ENCODE peak calls at places on chromosomes 2 and 18, in nine cellular contexts. B is LoVo; R is activated CD4-positive, alpha-beta T cell treated with anti-CD3 and anti-CD28 coated beads, Interleukin-2, amount 50 U/mL, for 4 hours; V is SW480; S is stomach; C is GM04504; T is hypothalamus; Y is cardiac fibroblast; G is mammary epithelial cell. W is an unnamed sample.

GRCh38 chr18:3584266-3584665 is 134.3 kb downstream of the TGIF1 start:
- DNase-seq in B (no peak), R (no peak), V (no peak), S (no peak), C (no peak), T (no peak), Y (no peak), G (peak), W (no peak)

GRCh38 chr2:46835520-46835919 is 80.1 kb downstream of the MCFD2 start:
- DNase-seq in B (no peak), R (no peak), V (no peak), S (no peak), C (no peak), T (no peak), Y (no peak), G (no peak), W (no peak)

GRCh38 chr2:74919827-74920226 is 38.6 kb upstream of the POLE4 start:
- DNase-seq in B (peak), R (peak), V (peak), S (peak), C (no peak), T (peak), Y (peak), G (peak), W (peak)

GRCh38 chr2:45494275-45494977 is 116.6 kb downstream of the SRBD1 start:
- DNase-seq in B (peak), R (no peak), V (peak), S (no peak), C (peak), T (no peak), Y (peak), G (peak), W (no peak)

GRCh38 chr2:158755310-158755709 is 39.8 kb upstream of the DAPL1 start:
- DNase-seq in B (no peak), R (no peak), V (peak), S (no peak), C (no peak), T (no peak), Y (no peak), G (peak), W (no peak)

GRCh38 chr2:28463893-28464292 is 32.0 kb upstream of the PLB1 start:
- DNase-seq in B (no peak), R (no peak), V (no peak), S (no peak), C (no peak), T (no peak), Y (peak), G (no peak), W (no peak)

GRCh38 chr2:68709421-68709911 is 25.1 kb upstream of the ARHGAP25 start:
- DNase-seq in B (peak), R (no peak), V (peak), S (no peak), C (peak), T (no peak), Y (peak), G (peak), W (no peak)

GRCh38 chr18:62450546-62451395 is 72.1 kb upstream of the ZCCHC2 start:
- DNase-seq in B (peak), R (no peak), V (peak), S (peak), C (peak), T (no peak), Y (peak), G (peak), W (peak)

GRCh38 chr2:241797441-241798080 is 11.4 kb upstream of the NEU4 start:
- DNase-seq in B (no peak), R (no peak), V (no peak), S (no peak), C (no peak), T (no peak), Y (no peak), G (no peak), W (no peak)

GRCh38 chr2:26574900-26575560 is 66.1 kb downstream of the CIB4 start:
- DNase-seq in B (no peak), R (no peak), V (no peak), S (no peak), C (no peak), T (no peak), Y (no peak), G (no peak), W (no peak)

GRCh38 chr2:3571284-3571683 is 3.8 kb upstream of the RPS7 start:
- DNase-seq in B (no peak), R (no peak), V (peak), S (no peak), C (no peak), T (no peak), Y (no peak), G (peak), W (no peak)

GRCh38 chr2:3159801-3160545 is 217.6 kb downstream of the EIPR1 start:
- DNase-seq in B (no peak), R (no peak), V (no peak), S (no peak), C (no peak), T (no peak), Y (no peak), G (no peak), W (no peak)

GRCh38 chr2:29700560-29700959 is 220.8 kb downstream of the ALK start:
- DNase-seq in B (no peak), R (no peak), V (peak), S (no peak), C (no peak), T (no peak), Y (no peak), G (peak), W (no peak)

GRCh38 chr2:129347486-129348217 is 631.8 kb upstream of the RAB6C start:
- DNase-seq in B (no peak), R (no peak), V (no peak), S (no peak), C (no peak), T (no peak), Y (no peak), G (no peak), W (no peak)

GRCh38 chr2:23377772-23378171 is 7.2 kb upstream of the KLHL29 start:
- DNase-seq in B (peak), R (no peak), V (no peak), S (no peak), C (no peak), T (no peak), Y (no peak), G (peak), W (no peak)

GRCh38 chr2:213149949-213150314 is 1.5 kb downstream of the IKZF2 start:
- DNase-seq in B (no peak), R (no peak), V (no peak), S (no peak), C (no peak), T (no peak), Y (no peak), G (no peak), W (no peak)

GRCh38 chr2:32825291-32825712 is 121.5 kb upstream of the LTBP1 start:
- DNase-seq in B (peak), R (no peak), V (no peak), S (no peak), C (no peak), T (no peak), Y (peak), G (peak), W (no peak)

GRCh38 chr2:166593403-166593802 is 99.4 kb upstream of the SCN7A start:
- DNase-seq in B (no peak), R (no peak), V (no peak), S (no peak), C (no peak), T (no peak), Y (peak), G (peak), W (no peak)

GRCh38 chr2:141331127-141331526 is 799.7 kb downstream of the LRP1B start:
- DNase-seq in B (no peak), R (no peak), V (peak), S (no peak), C (peak), T (no peak), Y (peak), G (peak), W (no peak)

GRCh38 chr2:225402200-225402776 is 2.8 kb downstream of the NYAP2 start:
- DNase-seq in B (no peak), R (no peak), V (no peak), S (no peak), C (no peak), T (no peak), Y (no peak), G (no peak), W (no peak)

GRCh38 chr18:49813071-49813320 is 337 bp downstream of the ACAA2 start:
- DNase-seq in B (peak), R (no peak), V (peak), S (peak), C (peak), T (peak), Y (peak), G (peak), W (peak)

GRCh38 chr18:25898965-25899364 is 191.4 kb downstream of the SS18 start:
- DNase-seq in B (no peak), R (no peak), V (no peak), S (no peak), C (no peak), T (no peak), Y (no peak), G (no peak), W (no peak)

GRCh38 chr2:28624798-28625701 is 126.6 kb upstream of the PPP1CB start:
- DNase-seq in B (no peak), R (peak), V (peak), S (peak), C (no peak), T (no peak), Y (peak), G (no peak), W (no peak)

GRCh38 chr2:49261791-49262190 is 107.5 kb upstream of the FSHR start:
- DNase-seq in B (no peak), R (no peak), V (no peak), S (no peak), C (no peak), T (no peak), Y (no peak), G (no peak), W (no peak)

GRCh38 chr2:30920511-30920910 is 113.3 kb upstream of the CAPN13 start:
- DNase-seq in B (no peak), R (no peak), V (no peak), S (no peak), C (no peak), T (no peak), Y (no peak), G (no peak), W (no peak)

GRCh38 chr2:27493948-27494283 is 1.1 kb downstream of the FNDC4 start:
- DNase-seq in B (no peak), R (no peak), V (no peak), S (no peak), C (no peak), T (no peak), Y (no peak), G (no peak), W (peak)

GRCh38 chr2:200444530-200444929 is 65.3 kb downstream of the KCTD18 start:
- DNase-seq in B (no peak), R (no peak), V (no peak), S (no peak), C (no peak), T (no peak), Y (no peak), G (no peak), W (peak)

GRCh38 chr2:99810241-99810640 is 320.4 kb upstream of the REV1 start:
- DNase-seq in B (no peak), R (no peak), V (peak), S (no peak), C (no peak), T (no peak), Y (no peak), G (no peak), W (no peak)

GRCh38 chr2:216222650-216223352 is 113.7 kb downstream of the XRCC5 start:
- DNase-seq in B (no peak), R (no peak), V (no peak), S (no peak), C (no peak), T (no peak), Y (peak), G (peak), W (no peak)

GRCh38 chr2:112332123-112332696 is 56.8 kb downstream of the ZC3H6 start:
- DNase-seq in B (no peak), R (no peak), V (no peak), S (no peak), C (no peak), T (no peak), Y (no peak), G (no peak), W (no peak)

GRCh38 chr2:150917956-150918713 is 343.5 kb downstream of the RBM43 start:
- DNase-seq in B (no peak), R (no peak), V (no peak), S (no peak), C (no peak), T (no peak), Y (no peak), G (no peak), W (no peak)

GRCh38 chr2:188399159-188399558 is 107.5 kb downstream of the GULP1 start:
- DNase-seq in B (no peak), R (no peak), V (no peak), S (no peak), C (no peak), T (no peak), Y (no peak), G (no peak), W (no peak)

GRCh38 chr2:31467426-31467825 is 52.9 kb upstream of the XDH start:
- DNase-seq in B (no peak), R (no peak), V (no peak), S (no peak), C (no peak), T (no peak), Y (no peak), G (peak), W (no peak)

GRCh38 chr2:160306985-160307384 is 106.9 kb upstream of the ITGB6 start:
- DNase-seq in B (no peak), R (no peak), V (no peak), S (no peak), C (peak), T (no peak), Y (peak), G (no peak), W (no peak)

GRCh38 chr2:42025151-42025582 is 22.7 kb upstream of the PKDCC start:
- DNase-seq in B (no peak), R (no peak), V (no peak), S (no peak), C (no peak), T (no peak), Y (peak), G (no peak), W (no peak)

GRCh38 chr2:234435836-234436481 is 60.9 kb downstream of the ARL4C start:
- DNase-seq in B (no peak), R (no peak), V (no peak), S (no peak), C (no peak), T (no peak), Y (no peak), G (no peak), W (no peak)

GRCh38 chr2:19644763-19645162 is 257.0 kb downstream of the TTC32 start:
- DNase-seq in B (no peak), R (no peak), V (no peak), S (no peak), C (no peak), T (no peak), Y (no peak), G (no peak), W (no peak)

GRCh38 chr2:84694088-84694622 is 177.9 kb downstream of the DNAH6 start:
- DNase-seq in B (peak), R (no peak), V (no peak), S (no peak), C (no peak), T (no peak), Y (no peak), G (no peak), W (no peak)

GRCh38 chr2:102932521-102932920 is 170.7 kb downstream of the TMEM182 start:
- DNase-seq in B (no peak), R (no peak), V (peak), S (no peak), C (no peak), T (no peak), Y (no peak), G (no peak), W (no peak)

W was measured in occipital lobe.